ENCODE peak calls at places on chromosomes 5 and 9, in nine cellular contexts. O, M, C, K, Z, A, L, D and G are unnamed samples.

GRCh38 chr9:74355107-74355506 is 142.0 kb upstream of the RORB start:
- DNase-seq in O (no peak), M (no peak), C (no peak), K (no peak), Z (no peak), A (no peak), L (no peak), D (no peak), G (no peak)

GRCh38 chr5:33321026-33321425 is 119.7 kb upstream of the TARS1 start:
- DNase-seq in O (no peak), M (no peak), C (no peak), K (no peak), Z (no peak), A (no peak), L (no peak), D (no peak), G (no peak)

GRCh38 chr5:42005561-42006153 is 80.6 kb downstream of the FBXO4 start:
- DNase-seq in O (no peak), M (no peak), C (peak), K (no peak), Z (no peak), A (no peak), L (no peak), D (no peak), G (peak)

GRCh38 chr9:135611875-135612209 is 27.5 kb downstream of the GLT6D1 start:
- DNase-seq in O (no peak), M (no peak), C (no peak), K (no peak), Z (no peak), A (no peak), L (peak), D (no peak), G (no peak)

GRCh38 chr5:151155777-151156731 is 1.5 kb downstream of the ANXA6 start:
- DNase-seq in O (peak), M (peak), C (peak), K (no peak), Z (no peak), A (no peak), L (peak), D (no peak), G (peak)

GRCh38 chr5:32290922-32291321 is 21.8 kb downstream of the MTMR12 start:
- DNase-seq in O (no peak), M (no peak), C (no peak), K (no peak), Z (no peak), A (no peak), L (no peak), D (no peak), G (no peak)

GRCh38 chr5:23996525-23996924 is 489.1 kb downstream of the PRDM9 start:
- DNase-seq in O (no peak), M (no peak), C (no peak), K (no peak), Z (no peak), A (no peak), L (no peak), D (no peak), G (no peak)

GRCh38 chr5:174409971-174410370 is 314.4 kb upstream of the MSX2 start:
- DNase-seq in O (no peak), M (no peak), C (no peak), K (no peak), Z (no peak), A (no peak), L (no peak), D (no peak), G (no peak)

GRCh38 chr5:160991205-160991604 is 139.2 kb upstream of the ATP10B start:
- DNase-seq in O (no peak), M (no peak), C (no peak), K (no peak), Z (no peak), A (no peak), L (no peak), D (no peak), G (no peak)

GRCh38 chr5:17216974-17217325 is 481 bp upstream of the BASP1 start:
- DNase-seq in O (no peak), M (peak), C (no peak), K (no peak), Z (peak), A (no peak), L (no peak), D (no peak), G (peak)

GRCh38 chr5:104498281-104498680 is 935.7 kb upstream of the NUDT12 start:
- DNase-seq in O (no peak), M (no peak), C (no peak), K (no peak), Z (no peak), A (no peak), L (no peak), D (no peak), G (no peak)

GRCh38 chr9:97848582-97849237 is 4.3 kb upstream of the FOXE1 start:
- DNase-seq in O (no peak), M (no peak), C (no peak), K (no peak), Z (peak), A (no peak), L (peak), D (no peak), G (peak)

GRCh38 chr9:133962341-133962740 is 29.8 kb downstream of the VAV2 start:
- DNase-seq in O (no peak), M (no peak), C (no peak), K (no peak), Z (no peak), A (no peak), L (no peak), D (no peak), G (no peak)

GRCh38 chr9:78982849-78983248 is 588.9 kb upstream of the TLE4 start:
- DNase-seq in O (no peak), M (no peak), C (no peak), K (no peak), Z (no peak), A (no peak), L (no peak), D (no peak), G (no peak)